ENCODE peak calls at places on chromosomes 13 and 19, in eight cellular contexts. V, E, G, A, X, O, R and T are unnamed samples.

GRCh38 chr19:17479325-17479791 is 9.0 kb downstream of the SLC27A1 start:
- DNase-seq in V (no peak), E (no peak), G (no peak), A (no peak), X (no peak), O (no peak), R (peak), T (no peak)

GRCh38 chr19:28333909-28334308 is 879.0 kb downstream of the UQCRFS1 start:
- DNase-seq in V (no peak), E (no peak), G (no peak), A (no peak), X (no peak), O (no peak), R (no peak), T (no peak)

GRCh38 chr13:43664700-43665191 is 122.0 kb downstream of the ENOX1 start:
- DNase-seq in V (no peak), E (peak), G (peak), A (peak), X (no peak), O (no peak), R (no peak), T (no peak)

GRCh38 chr13:23509781-23510543 is 60.2 kb upstream of the TNFRSF19 start:
- DNase-seq in V (no peak), E (peak), G (no peak), A (no peak), X (no peak), O (no peak), R (no peak), T (no peak)

GRCh38 chr13:25169951-25170553 is 2.0 kb downstream of the AMER2 start:
- DNase-seq in V (no peak), E (no peak), G (no peak), A (no peak), X (no peak), O (no peak), R (no peak), T (no peak)

GRCh38 chr19:51366999-51367564 is 894 bp upstream of the ETFB start:
- DNase-seq in V (peak), E (peak), G (peak), A (no peak), X (peak), O (peak), R (no peak), T (no peak)

GRCh38 chr19:51295382-51296126 is 15.9 kb upstream of the IGLON5 start:
- DNase-seq in V (no peak), E (no peak), G (no peak), A (peak), X (no peak), O (no peak), R (no peak), T (no peak)

GRCh38 chr19:16836115-16836905 is 7.1 kb downstream of the SIN3B start:
- DNase-seq in V (peak), E (no peak), G (no peak), A (peak), X (peak), O (no peak), R (no peak), T (peak)

GRCh38 chr19:38361633-38362075 is 12.7 kb upstream of the PSMD8 start:
- DNase-seq in V (peak), E (peak), G (peak), A (peak), X (peak), O (peak), R (peak), T (peak)

GRCh38 chr13:73991384-73991783 is 142.8 kb downstream of the KLF12 start:
- DNase-seq in V (no peak), E (no peak), G (no peak), A (no peak), X (no peak), O (no peak), R (no peak), T (no peak)

GRCh38 chr19:52094526-52094925 is 1.0 kb downstream of the ZNF841 start:
- DNase-seq in V (no peak), E (peak), G (no peak), A (peak), X (no peak), O (no peak), R (no peak), T (no peak)

GRCh38 chr13:42991892-42992584 is at the start of gene EPSTI1:
- DNase-seq in V (peak), E (peak), G (peak), A (peak), X (peak), O (peak), R (peak), T (peak)

GRCh38 chr19:42693760-42694350 is 46.4 kb downstream of the PSG3 start:
- DNase-seq in V (no peak), E (no peak), G (no peak), A (peak), X (no peak), O (no peak), R (no peak), T (no peak)

GRCh38 chr13:103866041-103866440 is 799.8 kb upstream of the SLC10A2 start:
- DNase-seq in V (no peak), E (no peak), G (no peak), A (no peak), X (no peak), O (no peak), R (no peak), T (no peak)

GRCh38 chr13:79533781-79534400 is 52.9 kb downstream of the NDFIP2 start:
- DNase-seq in V (no peak), E (no peak), G (no peak), A (no peak), X (no peak), O (no peak), R (no peak), T (no peak)

GRCh38 chr19:10088949-10089554 is 2.9 kb downstream of the SHFL start:
- DNase-seq in V (no peak), E (no peak), G (no peak), A (no peak), X (no peak), O (no peak), R (no peak), T (no peak)

GRCh38 chr13:75628811-75629210 is 7.3 kb upstream of the LMO7 start:
- DNase-seq in V (no peak), E (no peak), G (no peak), A (no peak), X (no peak), O (no peak), R (no peak), T (no peak)

GRCh38 chr13:42930136-42930535 is 61.9 kb downstream of the EPSTI1 start:
- DNase-seq in V (no peak), E (no peak), G (no peak), A (no peak), X (no peak), O (no peak), R (no peak), T (no peak)

GRCh38 chr19:35609881-35610353 is 2.6 kb upstream of the HAUS5 start:
- DNase-seq in V (peak), E (no peak), G (no peak), A (no peak), X (peak), O (no peak), R (no peak), T (peak)

GRCh38 chr19:13727798-13728197 is 36.5 kb upstream of the MRI1 start:
- DNase-seq in V (no peak), E (no peak), G (no peak), A (no peak), X (no peak), O (no peak), R (no peak), T (no peak)

GRCh38 chr13:81001828-81002385 is 661.0 kb upstream of the SPRY2 start:
- DNase-seq in V (no peak), E (no peak), G (no peak), A (no peak), X (no peak), O (no peak), R (no peak), T (no peak)

GRCh38 chr13:45967589-45967988 is 85.0 kb downstream of the ZC3H13 start:
- DNase-seq in V (no peak), E (no peak), G (no peak), A (no peak), X (no peak), O (no peak), R (no peak), T (no peak)

GRCh38 chr13:45961468-45961867 is 91.1 kb downstream of the ZC3H13 start:
- DNase-seq in V (no peak), E (no peak), G (no peak), A (no peak), X (no peak), O (no peak), R (no peak), T (no peak)

DNA sequence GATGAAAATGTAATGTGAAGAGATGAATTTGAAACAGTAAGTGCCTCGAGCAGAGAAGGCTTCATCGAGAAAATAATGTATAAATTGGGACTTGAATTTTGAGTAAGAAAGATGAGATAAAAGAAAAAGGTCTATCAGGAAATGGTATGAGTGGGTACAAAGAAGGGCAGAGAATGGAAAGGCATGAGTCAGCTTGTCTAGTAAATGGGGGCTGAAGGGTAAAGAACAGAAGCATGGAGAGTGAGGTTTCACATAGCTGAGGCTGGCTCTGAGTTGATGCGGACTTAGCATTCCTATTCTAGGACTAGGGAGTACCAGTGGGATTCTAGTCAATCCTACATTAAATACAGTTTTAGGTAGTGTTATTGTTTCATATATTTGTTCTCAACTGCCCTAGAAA is 85.8 kb downstream of the ZC3H13 start:
- DNase-seq in V (no peak), E (no peak), G (no peak), A (no peak), X (no peak), O (no peak), R (no peak), T (no peak)
- TF ChIP-seq CTCF in V (no peak), E (no peak), G (no peak), A (no peak), X (no peak), O (no peak), R (no peak), T (no peak)

DNA sequence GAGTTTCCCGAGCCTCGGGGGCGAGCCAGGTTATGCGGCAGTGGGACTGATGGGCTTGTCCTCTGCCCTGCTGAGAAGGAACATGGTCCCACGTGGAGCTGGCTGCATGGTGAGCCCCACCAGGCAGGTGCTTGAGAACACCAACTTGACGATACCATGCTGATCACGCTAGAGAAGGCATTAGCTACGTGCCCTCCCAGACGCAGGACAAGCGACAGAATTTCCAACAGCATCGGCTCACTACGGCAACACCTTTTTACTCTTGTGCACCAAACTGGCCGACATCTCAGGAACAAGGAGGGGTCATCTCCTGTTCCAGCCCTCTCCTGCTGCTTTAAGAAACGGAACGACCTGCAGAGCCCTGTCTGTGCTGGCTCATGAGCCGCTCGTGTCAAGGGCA is 8.3 kb downstream of the ZFR2 start:
- DNase-seq in V (no peak), E (no peak), G (no peak), A (no peak), X (no peak), O (no peak), R (no peak), T (no peak)
- H3K4me3 ChIP-seq in V (no peak), E (no peak), G (no peak), A (no peak), X (no peak), O (no peak), R (no peak), T (no peak)

DNA sequence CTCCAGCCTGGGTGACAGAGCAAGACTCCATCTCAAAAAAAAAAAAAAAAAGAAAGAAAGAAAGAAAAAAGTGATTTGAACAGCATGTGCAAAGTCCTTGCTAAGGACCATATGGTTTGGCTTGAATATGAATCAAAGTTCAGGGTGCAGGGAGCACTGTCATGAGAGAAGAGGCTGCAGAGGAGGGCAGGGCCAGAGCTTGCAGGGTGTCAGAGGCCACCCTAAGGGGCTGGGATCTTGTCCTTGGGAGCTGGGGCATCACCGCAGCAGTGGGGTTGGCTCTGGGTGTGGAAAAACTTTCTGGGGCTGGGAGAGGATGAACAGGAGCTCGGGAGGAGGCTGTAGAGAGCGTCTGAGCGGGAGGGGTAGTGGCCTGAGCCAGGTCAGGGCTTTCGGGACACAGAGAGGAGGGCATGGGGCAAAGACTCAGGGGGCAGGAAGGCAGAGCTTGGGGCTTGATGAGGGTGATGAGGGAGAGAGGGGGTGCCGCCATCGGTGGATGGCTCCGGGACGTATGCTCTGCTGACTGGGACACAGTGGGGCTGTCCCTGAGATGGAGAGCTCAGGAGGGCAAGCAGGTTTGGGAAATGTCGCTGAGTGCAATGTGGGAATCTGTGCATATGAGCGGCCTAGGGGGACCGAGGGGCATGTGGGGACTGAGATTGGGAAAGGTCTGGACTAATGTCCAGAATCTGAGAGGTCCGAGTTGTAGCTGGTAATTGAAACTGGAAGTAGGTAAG is 3.0 kb downstream of the TRPM4 start:
- DNase-seq in V (no peak), E (no peak), G (no peak), A (no peak), X (no peak), O (no peak), R (no peak), T (no peak)
- TF ChIP-seq CTCF in V (no peak), E (no peak), G (no peak), A (no peak), X (no peak), O (no peak), R (no peak), T (no peak)

GRCh38 chr19:55181740-55182139 is 1.7 kb upstream of the SYT5 start:
- DNase-seq in V (no peak), E (no peak), G (no peak), A (no peak), X (no peak), O (no peak), R (no peak), T (no peak)
- H3K4me3 ChIP-seq in V (no peak), E (no peak), G (no peak), A (no peak), X (no peak), O (no peak), R (no peak), T (no peak)

DNA sequence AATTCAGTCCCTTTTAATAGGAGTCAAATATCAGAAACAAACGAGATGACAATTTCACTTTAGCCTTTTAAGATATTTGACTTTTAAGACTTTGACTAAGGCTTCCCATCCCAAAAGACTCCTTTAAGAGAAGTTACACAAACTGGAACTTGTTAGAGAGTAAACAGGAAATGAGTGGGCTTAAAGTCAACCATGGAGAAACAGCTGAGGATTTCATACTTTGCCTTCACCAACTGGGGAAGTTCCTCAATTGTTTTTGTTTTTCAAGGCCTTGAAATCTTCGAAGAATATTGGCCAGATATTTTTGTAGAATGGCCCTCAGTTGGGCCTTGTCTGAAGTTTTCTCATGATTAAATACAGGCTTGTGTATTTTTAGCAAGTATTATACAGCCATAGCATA is 227.3 kb downstream of the POU4F1 start:
- DNase-seq in V (no peak), E (no peak), G (no peak), A (no peak), X (no peak), O (no peak), R (no peak), T (no peak)
- TF ChIP-seq CTCF in V (no peak), E (no peak), G (no peak), A (no peak), X (no peak), O (no peak), R (no peak), T (no peak)

DNA sequence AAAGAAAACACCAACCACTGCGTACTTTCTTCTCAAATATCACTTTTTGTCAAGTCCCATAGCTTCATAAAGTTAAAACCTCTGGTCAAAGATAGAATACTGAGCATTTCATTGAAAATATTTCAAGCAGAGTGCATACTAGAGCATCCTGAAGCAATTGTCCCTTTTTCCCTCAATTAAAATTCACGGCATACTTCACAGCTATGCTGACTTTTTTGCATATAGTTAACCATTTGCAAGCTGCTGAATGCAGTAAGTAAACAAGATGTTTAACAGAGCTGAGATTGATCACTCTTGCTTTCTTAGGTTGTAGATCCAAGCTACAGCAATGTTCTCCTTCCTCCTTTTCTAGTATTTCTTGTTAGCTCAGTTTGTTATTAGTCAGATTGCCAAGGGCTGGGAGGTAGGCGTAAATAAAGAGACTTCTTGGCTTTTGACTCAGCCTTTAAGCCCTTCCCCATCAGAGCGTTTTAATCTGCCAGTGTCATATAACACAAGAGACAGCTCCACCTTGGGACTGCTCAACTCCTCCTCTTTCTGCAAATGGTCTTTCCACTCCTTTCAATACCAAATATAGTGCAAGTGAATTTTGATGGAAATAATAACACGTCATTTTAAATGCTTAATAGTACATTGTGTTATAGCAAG is at the start of gene SLITRK6:
- DNase-seq in V (no peak), E (peak), G (no peak), A (peak), X (no peak), O (no peak), R (no peak), T (no peak)
- H3K4me3 ChIP-seq in V (no peak), E (no peak), G (peak), A (no peak), X (no peak), O (no peak), R (no peak), T (no peak)

DNA sequence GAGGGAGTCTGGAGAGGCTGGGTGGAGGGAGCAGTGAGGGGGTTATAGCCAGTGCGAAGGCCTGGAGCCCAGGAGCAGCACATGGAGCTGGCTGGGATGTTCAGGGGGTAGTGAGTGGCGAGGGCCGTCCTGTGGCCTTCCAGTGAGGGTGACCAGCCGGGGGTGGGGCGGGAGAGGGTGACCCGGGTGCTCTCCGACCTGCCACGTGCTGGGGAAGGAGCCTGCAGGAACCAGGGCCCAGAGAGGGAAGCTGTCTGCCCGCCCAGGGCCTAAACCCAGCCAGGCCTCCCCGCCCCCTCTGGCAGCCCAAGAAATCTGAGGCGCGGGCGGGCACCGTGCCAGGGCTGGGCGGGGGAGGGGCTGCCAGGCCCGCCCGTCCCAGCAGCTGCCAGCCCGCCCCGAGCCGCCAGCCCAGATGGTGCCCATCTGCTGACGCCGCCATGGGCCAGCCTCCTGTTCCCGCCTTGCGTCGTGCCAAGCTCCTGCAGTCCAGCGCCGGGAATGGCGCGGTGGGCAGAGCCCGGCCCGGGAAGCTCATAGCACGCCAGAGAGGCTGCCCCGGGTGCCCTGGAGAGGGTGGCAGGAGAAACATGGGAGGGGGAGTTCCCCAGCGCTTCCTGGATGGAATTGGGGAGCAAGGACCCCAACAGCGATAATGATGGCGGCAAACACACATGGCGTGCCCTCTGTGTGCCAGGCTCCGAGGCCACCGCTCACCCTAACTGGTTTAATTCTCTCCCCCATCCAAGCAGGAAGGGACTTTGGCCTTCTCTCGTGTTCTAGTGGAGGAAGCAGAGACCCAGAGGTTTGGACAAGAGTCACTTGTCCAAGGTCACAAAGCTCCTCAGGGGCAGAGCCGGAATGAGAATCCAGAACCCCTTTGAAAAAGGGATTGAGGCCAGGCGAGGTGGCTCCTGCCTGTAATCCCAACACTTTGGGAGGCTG is 21.5 kb downstream of the NFIC start:
- DNase-seq in V (peak), E (no peak), G (peak), A (no peak), X (no peak), O (peak), R (peak), T (no peak)
- TF ChIP-seq CTCF in V (peak), E (no peak), G (peak), A (no peak), X (peak), O (no peak), R (peak), T (no peak)